ENCODE peak calls at places on chromosomes 13 and 19, in ten cellular contexts. One of them, this sample, is unnamed.

GRCh38 chr13:68380041-68380973 is 1150.2 kb upstream of the PCDH9 start:
- DNase-seq in COR-L47: no peak
- DNase-seq in stimulated activated CD4-positive, alpha-beta T cell treated with anti-CD3 and anti-CD28 coated beads, Interleukin-2, amount 100 ng/mL, for 48 hours: no peak
- DNase-seq in astrocyte of the spinal cord: no peak
- DNase-seq in anterior cingulate cortex: no peak
- DNase-seq in memory B cell: no peak
- DNase-seq in AG08395: no peak
- DNase-seq in activated CD4-positive, CD25-positive, alpha-beta regulatory T cell: no peak
- DNase-seq in stimulated activated CD8-positive, alpha-beta memory T cell treated with anti-CD3 and anti-CD28 coated beads, Interleukin-2, amount 100 ng/mL, for 1 hour: no peak
- DNase-seq in GM06990: no peak
- DNase-seq in this sample: no peak

GRCh38 chr19:53966931-53967330 is 4.2 kb downstream of the CACNG8 start:
- DNase-seq in COR-L47: no peak
- DNase-seq in stimulated activated CD4-positive, alpha-beta T cell treated with anti-CD3 and anti-CD28 coated beads, Interleukin-2, amount 100 ng/mL, for 48 hours: no peak
- DNase-seq in astrocyte of the spinal cord: no peak
- DNase-seq in anterior cingulate cortex: no peak
- DNase-seq in memory B cell: no peak
- DNase-seq in AG08395: no peak
- DNase-seq in activated CD4-positive, CD25-positive, alpha-beta regulatory T cell: no peak
- DNase-seq in stimulated activated CD8-positive, alpha-beta memory T cell treated with anti-CD3 and anti-CD28 coated beads, Interleukin-2, amount 100 ng/mL, for 1 hour: no peak
- DNase-seq in GM06990: no peak
- DNase-seq in this sample: no peak

GRCh38 chr19:11138659-11139526 is 16.7 kb downstream of the SPC24 start:
- DNase-seq in COR-L47: no peak
- DNase-seq in stimulated activated CD4-positive, alpha-beta T cell treated with anti-CD3 and anti-CD28 coated beads, Interleukin-2, amount 100 ng/mL, for 48 hours: no peak
- DNase-seq in astrocyte of the spinal cord: peak; percentile 81
- DNase-seq in anterior cingulate cortex: peak; percentile 9
- DNase-seq in memory B cell: no peak
- DNase-seq in AG08395: peak; percentile 78
- DNase-seq in activated CD4-positive, CD25-positive, alpha-beta regulatory T cell: no peak
- DNase-seq in stimulated activated CD8-positive, alpha-beta memory T cell treated with anti-CD3 and anti-CD28 coated beads, Interleukin-2, amount 100 ng/mL, for 1 hour: no peak
- DNase-seq in GM06990: no peak
- DNase-seq in this sample: no peak

GRCh38 chr13:45297456-45298205 is 43.4 kb downstream of the TPT1 start:
- DNase-seq in COR-L47: no peak
- DNase-seq in stimulated activated CD4-positive, alpha-beta T cell treated with anti-CD3 and anti-CD28 coated beads, Interleukin-2, amount 100 ng/mL, for 48 hours: no peak
- DNase-seq in astrocyte of the spinal cord: no peak
- DNase-seq in anterior cingulate cortex: no peak
- DNase-seq in memory B cell: no peak
- DNase-seq in AG08395: no peak
- DNase-seq in activated CD4-positive, CD25-positive, alpha-beta regulatory T cell: no peak
- DNase-seq in stimulated activated CD8-positive, alpha-beta memory T cell treated with anti-CD3 and anti-CD28 coated beads, Interleukin-2, amount 100 ng/mL, for 1 hour: no peak
- DNase-seq in GM06990: no peak
- DNase-seq in this sample: no peak

GRCh38 chr19:38402967-38403674 is at the start of gene FAM98C:
- DNase-seq in COR-L47: peak; percentile 95
- DNase-seq in stimulated activated CD4-positive, alpha-beta T cell treated with anti-CD3 and anti-CD28 coated beads, Interleukin-2, amount 100 ng/mL, for 48 hours: peak; percentile 97
- DNase-seq in astrocyte of the spinal cord: peak; percentile 97
- DNase-seq in anterior cingulate cortex: peak; percentile 97
- DNase-seq in memory B cell: peak; percentile 98
- DNase-seq in AG08395: peak; percentile 100
- DNase-seq in activated CD4-positive, CD25-positive, alpha-beta regulatory T cell: peak; percentile 98
- DNase-seq in stimulated activated CD8-positive, alpha-beta memory T cell treated with anti-CD3 and anti-CD28 coated beads, Interleukin-2, amount 100 ng/mL, for 1 hour: peak; percentile 95
- DNase-seq in GM06990: peak; percentile 98
- DNase-seq in this sample: peak; percentile 97

GRCh38 chr13:98761126-98761978 is 8.9 kb upstream of the SLC15A1 start:
- DNase-seq in COR-L47: no peak
- DNase-seq in stimulated activated CD4-positive, alpha-beta T cell treated with anti-CD3 and anti-CD28 coated beads, Interleukin-2, amount 100 ng/mL, for 48 hours: no peak
- DNase-seq in astrocyte of the spinal cord: peak; percentile 44
- DNase-seq in anterior cingulate cortex: no peak
- DNase-seq in memory B cell: no peak
- DNase-seq in AG08395: peak; percentile 63
- DNase-seq in activated CD4-positive, CD25-positive, alpha-beta regulatory T cell: no peak
- DNase-seq in stimulated activated CD8-positive, alpha-beta memory T cell treated with anti-CD3 and anti-CD28 coated beads, Interleukin-2, amount 100 ng/mL, for 1 hour: no peak
- DNase-seq in GM06990: no peak
- DNase-seq in this sample: no peak

GRCh38 chr19:7673995-7674667 is 2.8 kb upstream of the MCEMP1 start:
- DNase-seq in COR-L47: peak; percentile 10
- DNase-seq in stimulated activated CD4-positive, alpha-beta T cell treated with anti-CD3 and anti-CD28 coated beads, Interleukin-2, amount 100 ng/mL, for 48 hours: no peak
- DNase-seq in astrocyte of the spinal cord: peak; percentile 29
- DNase-seq in anterior cingulate cortex: peak; percentile 48
- DNase-seq in memory B cell: no peak
- DNase-seq in AG08395: peak; percentile 87
- DNase-seq in activated CD4-positive, CD25-positive, alpha-beta regulatory T cell: no peak
- DNase-seq in stimulated activated CD8-positive, alpha-beta memory T cell treated with anti-CD3 and anti-CD28 coated beads, Interleukin-2, amount 100 ng/mL, for 1 hour: no peak
- DNase-seq in GM06990: peak; percentile 64
- DNase-seq in this sample: peak; percentile 76

GRCh38 chr13:113110048-113110851 is 4.7 kb downstream of the F7 start:
- DNase-seq in COR-L47: no peak
- DNase-seq in stimulated activated CD4-positive, alpha-beta T cell treated with anti-CD3 and anti-CD28 coated beads, Interleukin-2, amount 100 ng/mL, for 48 hours: no peak
- DNase-seq in astrocyte of the spinal cord: no peak
- DNase-seq in anterior cingulate cortex: no peak
- DNase-seq in memory B cell: no peak
- DNase-seq in AG08395: peak; percentile 15
- DNase-seq in activated CD4-positive, CD25-positive, alpha-beta regulatory T cell: no peak
- DNase-seq in stimulated activated CD8-positive, alpha-beta memory T cell treated with anti-CD3 and anti-CD28 coated beads, Interleukin-2, amount 100 ng/mL, for 1 hour: no peak
- DNase-seq in GM06990: no peak
- DNase-seq in this sample: no peak

GRCh38 chr19:51259348-51260245 is 8.7 kb downstream of the SIGLECL1 start:
- DNase-seq in COR-L47: peak; percentile 18
- DNase-seq in stimulated activated CD4-positive, alpha-beta T cell treated with anti-CD3 and anti-CD28 coated beads, Interleukin-2, amount 100 ng/mL, for 48 hours: peak; percentile 50
- DNase-seq in astrocyte of the spinal cord: no peak
- DNase-seq in anterior cingulate cortex: peak; percentile 7
- DNase-seq in memory B cell: no peak
- DNase-seq in AG08395: peak; percentile 9
- DNase-seq in activated CD4-positive, CD25-positive, alpha-beta regulatory T cell: peak; percentile 25
- DNase-seq in stimulated activated CD8-positive, alpha-beta memory T cell treated with anti-CD3 and anti-CD28 coated beads, Interleukin-2, amount 100 ng/mL, for 1 hour: no peak
- DNase-seq in GM06990: no peak
- DNase-seq in this sample: no peak

GRCh38 chr19:47499863-47500830 is 14.7 kb downstream of the NAPA start:
- DNase-seq in COR-L47: no peak
- DNase-seq in stimulated activated CD4-positive, alpha-beta T cell treated with anti-CD3 and anti-CD28 coated beads, Interleukin-2, amount 100 ng/mL, for 48 hours: no peak
- DNase-seq in astrocyte of the spinal cord: no peak
- DNase-seq in anterior cingulate cortex: peak; percentile 14
- DNase-seq in memory B cell: no peak
- DNase-seq in AG08395: no peak
- DNase-seq in activated CD4-positive, CD25-positive, alpha-beta regulatory T cell: no peak
- DNase-seq in stimulated activated CD8-positive, alpha-beta memory T cell treated with anti-CD3 and anti-CD28 coated beads, Interleukin-2, amount 100 ng/mL, for 1 hour: no peak
- DNase-seq in GM06990: no peak
- DNase-seq in this sample: no peak

GRCh38 chr19:39007096-39007495 is 25.3 kb downstream of the FBXO27 start:
- DNase-seq in COR-L47: no peak
- DNase-seq in stimulated activated CD4-positive, alpha-beta T cell treated with anti-CD3 and anti-CD28 coated beads, Interleukin-2, amount 100 ng/mL, for 48 hours: no peak
- DNase-seq in astrocyte of the spinal cord: no peak
- DNase-seq in anterior cingulate cortex: no peak
- DNase-seq in memory B cell: no peak
- DNase-seq in AG08395: no peak
- DNase-seq in activated CD4-positive, CD25-positive, alpha-beta regulatory T cell: no peak
- DNase-seq in stimulated activated CD8-positive, alpha-beta memory T cell treated with anti-CD3 and anti-CD28 coated beads, Interleukin-2, amount 100 ng/mL, for 1 hour: no peak
- DNase-seq in GM06990: no peak
- DNase-seq in this sample: no peak

GRCh38 chr19:41705393-41706174 is 2.8 kb upstream of the CEACAM5 start:
- DNase-seq in COR-L47: no peak
- DNase-seq in stimulated activated CD4-positive, alpha-beta T cell treated with anti-CD3 and anti-CD28 coated beads, Interleukin-2, amount 100 ng/mL, for 48 hours: peak; percentile 25
- DNase-seq in astrocyte of the spinal cord: no peak
- DNase-seq in anterior cingulate cortex: no peak
- DNase-seq in memory B cell: no peak
- DNase-seq in AG08395: no peak
- DNase-seq in activated CD4-positive, CD25-positive, alpha-beta regulatory T cell: no peak
- DNase-seq in stimulated activated CD8-positive, alpha-beta memory T cell treated with anti-CD3 and anti-CD28 coated beads, Interleukin-2, amount 100 ng/mL, for 1 hour: no peak
- DNase-seq in GM06990: no peak
- DNase-seq in this sample: no peak

GRCh38 chr19:42206871-42207755 is 10.4 kb downstream of the DEDD2 start:
- DNase-seq in COR-L47: no peak
- DNase-seq in stimulated activated CD4-positive, alpha-beta T cell treated with anti-CD3 and anti-CD28 coated beads, Interleukin-2, amount 100 ng/mL, for 48 hours: no peak
- DNase-seq in astrocyte of the spinal cord: peak; percentile 19
- DNase-seq in anterior cingulate cortex: no peak
- DNase-seq in memory B cell: no peak
- DNase-seq in AG08395: peak; percentile 67
- DNase-seq in activated CD4-positive, CD25-positive, alpha-beta regulatory T cell: no peak
- DNase-seq in stimulated activated CD8-positive, alpha-beta memory T cell treated with anti-CD3 and anti-CD28 coated beads, Interleukin-2, amount 100 ng/mL, for 1 hour: no peak
- DNase-seq in GM06990: no peak
- DNase-seq in this sample: no peak

GRCh38 chr19:33795370-33796163 is 1.1 kb upstream of the KCTD15 start:
- DNase-seq in COR-L47: peak; percentile 80
- DNase-seq in stimulated activated CD4-positive, alpha-beta T cell treated with anti-CD3 and anti-CD28 coated beads, Interleukin-2, amount 100 ng/mL, for 48 hours: peak; percentile 61
- DNase-seq in astrocyte of the spinal cord: peak; percentile 88
- DNase-seq in anterior cingulate cortex: peak; percentile 77
- DNase-seq in memory B cell: peak; percentile 46
- DNase-seq in AG08395: peak; percentile 86
- DNase-seq in activated CD4-positive, CD25-positive, alpha-beta regulatory T cell: no peak
- DNase-seq in stimulated activated CD8-positive, alpha-beta memory T cell treated with anti-CD3 and anti-CD28 coated beads, Interleukin-2, amount 100 ng/mL, for 1 hour: no peak
- DNase-seq in GM06990: no peak
- DNase-seq in this sample: peak; percentile 77

GRCh38 chr19:19386373-19386869 is 19.1 kb upstream of the GATAD2A start:
- DNase-seq in COR-L47: no peak
- DNase-seq in stimulated activated CD4-positive, alpha-beta T cell treated with anti-CD3 and anti-CD28 coated beads, Interleukin-2, amount 100 ng/mL, for 48 hours: no peak
- DNase-seq in astrocyte of the spinal cord: no peak
- DNase-seq in anterior cingulate cortex: no peak
- DNase-seq in memory B cell: peak; percentile 39
- DNase-seq in AG08395: no peak
- DNase-seq in activated CD4-positive, CD25-positive, alpha-beta regulatory T cell: no peak
- DNase-seq in stimulated activated CD8-positive, alpha-beta memory T cell treated with anti-CD3 and anti-CD28 coated beads, Interleukin-2, amount 100 ng/mL, for 1 hour: no peak
- DNase-seq in GM06990: no peak
- DNase-seq in this sample: no peak

GRCh38 chr13:95246292-95247082 is 54.8 kb downstream of the ABCC4 start:
- DNase-seq in COR-L47: peak; percentile 92
- DNase-seq in stimulated activated CD4-positive, alpha-beta T cell treated with anti-CD3 and anti-CD28 coated beads, Interleukin-2, amount 100 ng/mL, for 48 hours: no peak
- DNase-seq in astrocyte of the spinal cord: no peak
- DNase-seq in anterior cingulate cortex: no peak
- DNase-seq in memory B cell: no peak
- DNase-seq in AG08395: no peak
- DNase-seq in activated CD4-positive, CD25-positive, alpha-beta regulatory T cell: no peak
- DNase-seq in stimulated activated CD8-positive, alpha-beta memory T cell treated with anti-CD3 and anti-CD28 coated beads, Interleukin-2, amount 100 ng/mL, for 1 hour: no peak
- DNase-seq in GM06990: no peak
- DNase-seq in this sample: peak; percentile 50

GRCh38 chr19:47644199-47644598 is 35.3 kb downstream of the BICRA start:
- DNase-seq in COR-L47: no peak
- DNase-seq in stimulated activated CD4-positive, alpha-beta T cell treated with anti-CD3 and anti-CD28 coated beads, Interleukin-2, amount 100 ng/mL, for 48 hours: no peak
- DNase-seq in astrocyte of the spinal cord: no peak
- DNase-seq in anterior cingulate cortex: no peak
- DNase-seq in memory B cell: no peak
- DNase-seq in AG08395: no peak
- DNase-seq in activated CD4-positive, CD25-positive, alpha-beta regulatory T cell: no peak
- DNase-seq in stimulated activated CD8-positive, alpha-beta memory T cell treated with anti-CD3 and anti-CD28 coated beads, Interleukin-2, amount 100 ng/mL, for 1 hour: no peak
- DNase-seq in GM06990: no peak
- DNase-seq in this sample: no peak